ENCODE peak calls at places on chromosome 7, in seven cellular contexts. J is psoas muscle, Z is lung, R is neural progenitor cell, S is endodermal cell, O is upper lobe of right lung, G is brain microvascular endothelial cell. E is an unnamed sample.
A peak's percentile ranks its signal among the peaks of the same experiment; 100 is the strongest.

GRCh38 chr7:31061185-31061584 is 9.1 kb downstream of the ADCYAP1R1 start:
- DNase-seq in J (no peak), Z (no peak), R (peak; percentile 38), S (peak; percentile 76), O (no peak), G (no peak), E (no peak)

GRCh38 chr7:113764401-113765035 is 154.3 kb downstream of the PPP1R3A start:
- DNase-seq in J (no peak), Z (no peak), R (no peak), S (no peak), O (no peak), G (no peak), E (no peak)

GRCh38 chr7:106553446-106553836 is 107.5 kb downstream of the CCDC71L start:
- DNase-seq in J (no peak), Z (no peak), R (no peak), S (no peak), O (no peak), G (no peak), E (no peak)

GRCh38 chr7:16982640-16983103 is 100.9 kb upstream of the AGR3 start:
- DNase-seq in J (no peak), Z (no peak), R (peak; percentile 42), S (no peak), O (no peak), G (peak; percentile 16), E (no peak)

GRCh38 chr7:74262639-74263398 is 8.6 kb upstream of the RFC2 start:
- DNase-seq in J (no peak), Z (no peak), R (no peak), S (no peak), O (no peak), G (no peak), E (no peak)

GRCh38 chr7:92835851-92836488 is 403 bp downstream of the CDK6 start:
- DNase-seq in J (peak; percentile 13), Z (peak; percentile 32), R (no peak), S (no peak), O (peak; percentile 67), G (peak; percentile 26), E (peak; percentile 61)

GRCh38 chr7:30596721-30597120 is 2.0 kb downstream of the GARS1 start:
- DNase-seq in J (no peak), Z (no peak), R (no peak), S (no peak), O (no peak), G (no peak), E (no peak)

GRCh38 chr7:48173983-48174382 is 2.7 kb downstream of the ABCA13 start:
- DNase-seq in J (no peak), Z (no peak), R (no peak), S (no peak), O (no peak), G (peak; percentile 56), E (no peak)

GRCh38 chr7:105269397-105269796 is 119.3 kb downstream of the SRPK2 start:
- DNase-seq in J (no peak), Z (no peak), R (no peak), S (no peak), O (no peak), G (no peak), E (no peak)

GRCh38 chr7:93921607-93922446 is at the start of gene GNG11:
- DNase-seq in J (peak; percentile 84), Z (peak; percentile 40), R (peak; percentile 78), S (peak; percentile 84), O (peak; percentile 79), G (peak; percentile 61), E (peak; percentile 56)

GRCh38 chr7:32941996-32942782 is 15.1 kb upstream of the FKBP9 start:
- DNase-seq in J (peak; percentile 77), Z (peak; percentile 72), R (peak; percentile 58), S (peak; percentile 77), O (peak; percentile 92), G (peak; percentile 14), E (peak; percentile 78)

GRCh38 chr7:519429-519973 is at the start of gene PDGFA:
- DNase-seq in J (peak; percentile 64), Z (no peak), R (peak; percentile 79), S (no peak), O (no peak), G (no peak), E (peak; percentile 43)

GRCh38 chr7:3683886-3684539 is 383.0 kb downstream of the SDK1 start:
- DNase-seq in J (no peak), Z (no peak), R (peak; percentile 8), S (peak; percentile 68), O (no peak), G (no peak), E (peak; percentile 61)

GRCh38 chr7:16647435-16647960 is 1.5 kb downstream of the BZW2 start:
- DNase-seq in J (no peak), Z (no peak), R (no peak), S (no peak), O (no peak), G (no peak), E (no peak)

GRCh38 chr7:47432988-47433895 is 148.7 kb downstream of the TNS3 start:
- DNase-seq in J (no peak), Z (no peak), R (no peak), S (no peak), O (no peak), G (no peak), E (no peak)

GRCh38 chr7:81960026-81960425 is 190.2 kb upstream of the HGF start:
- DNase-seq in J (no peak), Z (no peak), R (no peak), S (no peak), O (no peak), G (no peak), E (no peak)

GRCh38 chr7:36283711-36284130 is 105.9 kb upstream of the ANLN start:
- DNase-seq in J (peak; percentile 60), Z (peak; percentile 70), R (no peak), S (peak; percentile 69), O (peak; percentile 85), G (no peak), E (peak; percentile 47)

DNA sequence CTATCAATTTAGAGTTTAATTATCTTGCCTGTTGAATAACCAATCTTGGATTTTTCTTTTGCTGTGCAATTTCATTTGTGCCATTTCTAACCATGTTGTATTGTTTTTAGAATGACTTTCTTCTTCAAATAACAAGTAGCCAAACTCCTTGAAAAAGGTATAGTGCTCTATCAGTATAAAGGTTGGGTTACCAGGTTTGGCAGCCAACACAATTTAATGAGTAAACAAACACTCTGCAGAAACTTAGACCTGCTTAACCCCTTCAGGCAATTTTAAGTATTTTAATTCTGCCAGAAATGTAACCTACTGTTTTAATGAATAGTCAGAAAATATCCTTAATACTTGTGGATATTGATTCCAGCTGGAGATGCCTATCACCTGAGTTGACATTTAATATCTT is 299.8 kb downstream of the ARL4A start:
- DNase-seq in J (no peak), Z (no peak), R (no peak), S (no peak), O (no peak), G (no peak), E (no peak)
- H3K4me3 ChIP-seq in J (no peak overlapping the region), Z (no peak overlapping the region), R (no peak overlapping the region), S (no peak overlapping the region), O (no peak overlapping the region), G (no peak overlapping the region), E (no peak overlapping the region)

DNA sequence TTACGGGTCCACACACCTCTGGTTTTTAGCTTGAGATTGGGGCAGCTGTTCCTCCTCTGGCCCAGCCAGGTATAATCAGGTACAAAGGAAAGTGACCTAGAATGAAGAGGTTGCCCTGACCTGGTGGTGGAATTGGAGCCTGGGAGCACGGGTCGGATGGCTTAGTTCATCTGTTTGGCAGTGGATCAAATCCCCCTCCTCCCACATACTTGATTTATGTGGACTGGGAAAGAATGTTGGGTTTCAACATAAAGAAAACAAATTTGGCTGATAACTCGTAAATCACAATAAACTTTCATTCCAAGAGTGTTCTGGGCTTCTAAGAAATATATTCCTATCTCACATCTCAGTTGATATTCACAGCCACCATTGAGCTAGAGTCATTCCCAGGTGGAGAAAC is 186.8 kb downstream of the CUX1 start:
- DNase-seq in J (no peak), Z (no peak), R (no peak), S (no peak), O (no peak), G (peak; percentile 24), E (no peak)
- H3K36me3 ChIP-seq in J (no peaks in the 10 kb centered on the region), Z (peaks cover 2% of the 10 kb centered on the region), R (no peaks in the 10 kb centered on the region), S (peaks cover 5% of the 10 kb centered on the region), O (no peaks in the 10 kb centered on the region), G (no peaks in the 10 kb centered on the region), E (no peaks in the 10 kb centered on the region)

DNA sequence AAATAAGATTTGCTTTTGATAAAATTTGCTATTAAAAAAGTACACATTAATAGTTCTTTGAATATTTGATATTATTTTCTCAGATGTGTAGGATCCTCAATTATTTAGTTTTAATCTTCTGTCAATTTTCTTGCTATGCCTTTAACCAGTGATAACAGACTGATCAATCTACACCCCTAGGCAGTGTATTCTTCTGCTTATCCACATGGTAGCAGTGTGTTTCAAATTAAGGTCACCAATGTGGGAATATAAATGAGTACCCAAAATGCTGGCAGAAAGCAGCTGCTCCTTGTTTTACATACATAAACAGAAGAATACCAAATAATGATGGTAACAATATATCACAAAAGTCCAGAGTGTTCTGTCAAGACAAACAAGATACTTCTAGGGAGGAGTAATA is 87.0 kb downstream of the SKAP2 start:
- DNase-seq in J (no peak), Z (no peak), R (no peak), S (no peak), O (no peak), G (no peak), E (no peak)
- TF ChIP-seq CTCF in J (no peak), Z (no peak), R (peak; percentile 10), S (peak; percentile 38), O (no peak), G (no peak), E (no peak)

GRCh38 chr7:100492738-100493475 is 9.2 kb downstream of the NYAP1 start:
- DNase-seq in J (no peak), Z (no peak), R (no peak), S (no peak), O (no peak), G (no peak), E (no peak)
- H3K4me3 ChIP-seq in J (peak overlapping the region; percentile 53), Z (no peak overlapping the region), R (peak overlapping the region; percentile 46), S (no peak overlapping the region), O (peak overlapping the region; percentile 40), G (peak overlapping the region; percentile 45), E (no peak overlapping the region)